ENCODE peak calls at places on chromosomes 11 and 22, in four cellular contexts. One of them, this sample, is unnamed.

GRCh38 chr11:567036-567628 is 6.4 kb downstream of the RASSF7 start:
- DNase-seq in NCI-H446 treated with DMSO at 0.1 percent for 48 hours: no peak
- DNase-seq in activated CD4-positive, alpha-beta T cell treated with anti-CD3 and anti-CD28 coated beads, Interleukin-2, amount 10 ng/mL, durations not matched to agents 7 days and 5 days: no peak
- DNase-seq in activated naive CD4-positive, alpha-beta T cell treated with anti-CD3 and anti-CD28 coated beads, Interleukin-2, amount 50 U/mL, for 16 hours: no peak
- DNase-seq in this sample: no peak

GRCh38 chr22:31206896-31207687 is 5.0 kb upstream of the LIMK2 start:
- DNase-seq in activated naive CD4-positive, alpha-beta T cell treated with anti-CD3 and anti-CD28 coated beads, Interleukin-2, amount 50 U/mL, for 16 hours: peak
- DNase-seq in activated CD4-positive, alpha-beta T cell treated with anti-CD3 and anti-CD28 coated beads, Interleukin-2, amount 10 ng/mL, durations not matched to agents 7 days and 5 days: no peak
- DNase-seq in NCI-H446 treated with DMSO at 0.1 percent for 48 hours: peak
- DNase-seq in this sample: peak

GRCh38 chr11:119778391-119779194 is 49.6 kb upstream of the NECTIN1 start:
- DNase-seq in activated naive CD4-positive, alpha-beta T cell treated with anti-CD3 and anti-CD28 coated beads, Interleukin-2, amount 50 U/mL, for 16 hours: no peak
- DNase-seq in NCI-H446 treated with DMSO at 0.1 percent for 48 hours: no peak
- DNase-seq in activated CD4-positive, alpha-beta T cell treated with anti-CD3 and anti-CD28 coated beads, Interleukin-2, amount 10 ng/mL, durations not matched to agents 7 days and 5 days: no peak
- DNase-seq in this sample: no peak

GRCh38 chr22:44151661-44152060 is 29.1 kb upstream of the PARVG start:
- DNase-seq in activated naive CD4-positive, alpha-beta T cell treated with anti-CD3 and anti-CD28 coated beads, Interleukin-2, amount 50 U/mL, for 16 hours: no peak
- DNase-seq in activated CD4-positive, alpha-beta T cell treated with anti-CD3 and anti-CD28 coated beads, Interleukin-2, amount 10 ng/mL, durations not matched to agents 7 days and 5 days: no peak
- DNase-seq in NCI-H446 treated with DMSO at 0.1 percent for 48 hours: no peak
- DNase-seq in this sample: no peak

GRCh38 chr11:19389787-19390303 is 149.1 kb upstream of the E2F8 start:
- DNase-seq in activated naive CD4-positive, alpha-beta T cell treated with anti-CD3 and anti-CD28 coated beads, Interleukin-2, amount 50 U/mL, for 16 hours: no peak
- DNase-seq in NCI-H446 treated with DMSO at 0.1 percent for 48 hours: no peak
- DNase-seq in activated CD4-positive, alpha-beta T cell treated with anti-CD3 and anti-CD28 coated beads, Interleukin-2, amount 10 ng/mL, durations not matched to agents 7 days and 5 days: no peak
- DNase-seq in this sample: no peak

GRCh38 chr11:4677948-4678347 is 19.7 kb downstream of the OR51E2 start:
- DNase-seq in NCI-H446 treated with DMSO at 0.1 percent for 48 hours: no peak
- DNase-seq in activated CD4-positive, alpha-beta T cell treated with anti-CD3 and anti-CD28 coated beads, Interleukin-2, amount 10 ng/mL, durations not matched to agents 7 days and 5 days: no peak
- DNase-seq in activated naive CD4-positive, alpha-beta T cell treated with anti-CD3 and anti-CD28 coated beads, Interleukin-2, amount 50 U/mL, for 16 hours: no peak
- DNase-seq in this sample: no peak

GRCh38 chr11:73521621-73522020 is 76.3 kb downstream of the FAM168A start:
- DNase-seq in NCI-H446 treated with DMSO at 0.1 percent for 48 hours: peak
- DNase-seq in activated naive CD4-positive, alpha-beta T cell treated with anti-CD3 and anti-CD28 coated beads, Interleukin-2, amount 50 U/mL, for 16 hours: no peak
- DNase-seq in activated CD4-positive, alpha-beta T cell treated with anti-CD3 and anti-CD28 coated beads, Interleukin-2, amount 10 ng/mL, durations not matched to agents 7 days and 5 days: no peak
- DNase-seq in this sample: no peak

GRCh38 chr11:83827940-83828554 is 541.9 kb upstream of the CCDC90B start:
- DNase-seq in activated naive CD4-positive, alpha-beta T cell treated with anti-CD3 and anti-CD28 coated beads, Interleukin-2, amount 50 U/mL, for 16 hours: no peak
- DNase-seq in NCI-H446 treated with DMSO at 0.1 percent for 48 hours: peak
- DNase-seq in activated CD4-positive, alpha-beta T cell treated with anti-CD3 and anti-CD28 coated beads, Interleukin-2, amount 10 ng/mL, durations not matched to agents 7 days and 5 days: no peak
- DNase-seq in this sample: no peak

GRCh38 chr22:50044485-50045143 is 13.5 kb downstream of the TTLL8 start:
- DNase-seq in activated CD4-positive, alpha-beta T cell treated with anti-CD3 and anti-CD28 coated beads, Interleukin-2, amount 10 ng/mL, durations not matched to agents 7 days and 5 days: no peak
- DNase-seq in NCI-H446 treated with DMSO at 0.1 percent for 48 hours: no peak
- DNase-seq in activated naive CD4-positive, alpha-beta T cell treated with anti-CD3 and anti-CD28 coated beads, Interleukin-2, amount 50 U/mL, for 16 hours: no peak
- DNase-seq in this sample: no peak

GRCh38 chr22:22168190-22168940 is 76.2 kb upstream of the VPREB1 start:
- DNase-seq in activated CD4-positive, alpha-beta T cell treated with anti-CD3 and anti-CD28 coated beads, Interleukin-2, amount 10 ng/mL, durations not matched to agents 7 days and 5 days: no peak
- DNase-seq in activated naive CD4-positive, alpha-beta T cell treated with anti-CD3 and anti-CD28 coated beads, Interleukin-2, amount 50 U/mL, for 16 hours: no peak
- DNase-seq in NCI-H446 treated with DMSO at 0.1 percent for 48 hours: no peak
- DNase-seq in this sample: no peak

GRCh38 chr11:82960000-82960778 is 58.7 kb downstream of the DDIAS start:
- DNase-seq in activated CD4-positive, alpha-beta T cell treated with anti-CD3 and anti-CD28 coated beads, Interleukin-2, amount 10 ng/mL, durations not matched to agents 7 days and 5 days: peak
- DNase-seq in activated naive CD4-positive, alpha-beta T cell treated with anti-CD3 and anti-CD28 coated beads, Interleukin-2, amount 50 U/mL, for 16 hours: no peak
- DNase-seq in NCI-H446 treated with DMSO at 0.1 percent for 48 hours: no peak
- DNase-seq in this sample: no peak

GRCh38 chr11:10444725-10445286 is 10.3 kb upstream of the AMPD3 start:
- DNase-seq in activated naive CD4-positive, alpha-beta T cell treated with anti-CD3 and anti-CD28 coated beads, Interleukin-2, amount 50 U/mL, for 16 hours: no peak
- DNase-seq in activated CD4-positive, alpha-beta T cell treated with anti-CD3 and anti-CD28 coated beads, Interleukin-2, amount 10 ng/mL, durations not matched to agents 7 days and 5 days: peak
- DNase-seq in NCI-H446 treated with DMSO at 0.1 percent for 48 hours: no peak
- DNase-seq in this sample: no peak

GRCh38 chr22:42985541-42985925 is 29.4 kb downstream of the PACSIN2 start:
- DNase-seq in activated CD4-positive, alpha-beta T cell treated with anti-CD3 and anti-CD28 coated beads, Interleukin-2, amount 10 ng/mL, durations not matched to agents 7 days and 5 days: no peak
- DNase-seq in NCI-H446 treated with DMSO at 0.1 percent for 48 hours: no peak
- DNase-seq in activated naive CD4-positive, alpha-beta T cell treated with anti-CD3 and anti-CD28 coated beads, Interleukin-2, amount 50 U/mL, for 16 hours: no peak
- DNase-seq in this sample: no peak

GRCh38 chr11:16817321-16817720 is 78.9 kb downstream of the C11orf58 start:
- DNase-seq in activated CD4-positive, alpha-beta T cell treated with anti-CD3 and anti-CD28 coated beads, Interleukin-2, amount 10 ng/mL, durations not matched to agents 7 days and 5 days: no peak
- DNase-seq in NCI-H446 treated with DMSO at 0.1 percent for 48 hours: peak
- DNase-seq in activated naive CD4-positive, alpha-beta T cell treated with anti-CD3 and anti-CD28 coated beads, Interleukin-2, amount 50 U/mL, for 16 hours: no peak
- DNase-seq in this sample: no peak

GRCh38 chr11:504053-504993 is 2.7 kb downstream of the RNH1 start:
- DNase-seq in activated naive CD4-positive, alpha-beta T cell treated with anti-CD3 and anti-CD28 coated beads, Interleukin-2, amount 50 U/mL, for 16 hours: no peak
- DNase-seq in activated CD4-positive, alpha-beta T cell treated with anti-CD3 and anti-CD28 coated beads, Interleukin-2, amount 10 ng/mL, durations not matched to agents 7 days and 5 days: no peak
- DNase-seq in NCI-H446 treated with DMSO at 0.1 percent for 48 hours: no peak
- DNase-seq in this sample: no peak

GRCh38 chr22:44086759-44087158 is 62.7 kb downstream of the PARVB start:
- DNase-seq in NCI-H446 treated with DMSO at 0.1 percent for 48 hours: no peak
- DNase-seq in activated CD4-positive, alpha-beta T cell treated with anti-CD3 and anti-CD28 coated beads, Interleukin-2, amount 10 ng/mL, durations not matched to agents 7 days and 5 days: no peak
- DNase-seq in activated naive CD4-positive, alpha-beta T cell treated with anti-CD3 and anti-CD28 coated beads, Interleukin-2, amount 50 U/mL, for 16 hours: no peak
- DNase-seq in this sample: no peak

GRCh38 chr22:21712751-21713427 is 22.7 kb downstream of the YPEL1 start:
- DNase-seq in activated naive CD4-positive, alpha-beta T cell treated with anti-CD3 and anti-CD28 coated beads, Interleukin-2, amount 50 U/mL, for 16 hours: peak
- DNase-seq in NCI-H446 treated with DMSO at 0.1 percent for 48 hours: peak
- DNase-seq in activated CD4-positive, alpha-beta T cell treated with anti-CD3 and anti-CD28 coated beads, Interleukin-2, amount 10 ng/mL, durations not matched to agents 7 days and 5 days: peak
- DNase-seq in this sample: peak

GRCh38 chr22:36982136-36982535 is 37.1 kb downstream of the TST start:
- DNase-seq in activated naive CD4-positive, alpha-beta T cell treated with anti-CD3 and anti-CD28 coated beads, Interleukin-2, amount 50 U/mL, for 16 hours: no peak
- DNase-seq in NCI-H446 treated with DMSO at 0.1 percent for 48 hours: no peak
- DNase-seq in activated CD4-positive, alpha-beta T cell treated with anti-CD3 and anti-CD28 coated beads, Interleukin-2, amount 10 ng/mL, durations not matched to agents 7 days and 5 days: no peak
- DNase-seq in this sample: no peak

GRCh38 chr11:95849087-95849825 is 59.0 kb downstream of the CEP57 start:
- DNase-seq in NCI-H446 treated with DMSO at 0.1 percent for 48 hours: peak
- DNase-seq in activated CD4-positive, alpha-beta T cell treated with anti-CD3 and anti-CD28 coated beads, Interleukin-2, amount 10 ng/mL, durations not matched to agents 7 days and 5 days: peak
- DNase-seq in activated naive CD4-positive, alpha-beta T cell treated with anti-CD3 and anti-CD28 coated beads, Interleukin-2, amount 50 U/mL, for 16 hours: peak
- DNase-seq in this sample: no peak

GRCh38 chr22:12601870-12602779 is 2925.9 kb upstream of the OR11H1 start:
- DNase-seq in activated naive CD4-positive, alpha-beta T cell treated with anti-CD3 and anti-CD28 coated beads, Interleukin-2, amount 50 U/mL, for 16 hours: no peak
- DNase-seq in NCI-H446 treated with DMSO at 0.1 percent for 48 hours: no peak
- DNase-seq in activated CD4-positive, alpha-beta T cell treated with anti-CD3 and anti-CD28 coated beads, Interleukin-2, amount 10 ng/mL, durations not matched to agents 7 days and 5 days: no peak
- DNase-seq in this sample: no peak

GRCh38 chr11:117511981-117512448 is 184.4 kb downstream of the CEP164 start:
- DNase-seq in activated CD4-positive, alpha-beta T cell treated with anti-CD3 and anti-CD28 coated beads, Interleukin-2, amount 10 ng/mL, durations not matched to agents 7 days and 5 days: no peak
- DNase-seq in activated naive CD4-positive, alpha-beta T cell treated with anti-CD3 and anti-CD28 coated beads, Interleukin-2, amount 50 U/mL, for 16 hours: no peak
- DNase-seq in NCI-H446 treated with DMSO at 0.1 percent for 48 hours: no peak
- DNase-seq in this sample: no peak

GRCh38 chr11:72091292-72091691 is 10.6 kb downstream of the LRRC51 start:
- DNase-seq in activated naive CD4-positive, alpha-beta T cell treated with anti-CD3 and anti-CD28 coated beads, Interleukin-2, amount 50 U/mL, for 16 hours: peak
- DNase-seq in activated CD4-positive, alpha-beta T cell treated with anti-CD3 and anti-CD28 coated beads, Interleukin-2, amount 10 ng/mL, durations not matched to agents 7 days and 5 days: peak
- DNase-seq in NCI-H446 treated with DMSO at 0.1 percent for 48 hours: no peak
- DNase-seq in this sample: peak

This sample was measured in stimulated activated naive CD4-positive, alpha-beta T cell treated with Interleukin-2 at 50 U/mL for 16 hours.